ENCODE peak calls at places on chromosomes 7 and 10, in nine cellular contexts. One of them, this sample, is unnamed.
A peak's percentile ranks its signal among the peaks of the same experiment; 100 is the strongest.

GRCh38 chr10:78563224-78563764 is 505.5 kb upstream of the ZMIZ1 start:
- DNase-seq in HCT116: no peak
- DNase-seq in tibial artery: no peak
- DNase-seq in right cardiac atrium: peak; percentile 68
- DNase-seq in left ventricle myocardium inferior: no peak
- DNase-seq in small intestine: no peak
- DNase-seq in CD4-positive, alpha-beta memory T cell: no peak
- DNase-seq in PC-3: no peak
- DNase-seq in right lobe of liver: no peak
- DNase-seq in this sample: no peak

GRCh38 chr7:107744345-107744750 is 406 bp downstream of the CBLL1 start:
- DNase-seq in HCT116: no peak
- DNase-seq in small intestine: no peak
- DNase-seq in PC-3: no peak
- DNase-seq in right cardiac atrium: no peak
- DNase-seq in tibial artery: no peak
- DNase-seq in CD4-positive, alpha-beta memory T cell: no peak
- DNase-seq in right lobe of liver: no peak
- DNase-seq in left ventricle myocardium inferior: no peak
- DNase-seq in this sample: no peak

GRCh38 chr7:152072451-152072850 is 47.0 kb downstream of the GALNT11 start:
- DNase-seq in right cardiac atrium: no peak
- DNase-seq in small intestine: no peak
- DNase-seq in HCT116: no peak
- DNase-seq in right lobe of liver: no peak
- DNase-seq in tibial artery: no peak
- DNase-seq in CD4-positive, alpha-beta memory T cell: no peak
- DNase-seq in PC-3: no peak
- DNase-seq in left ventricle myocardium inferior: no peak
- DNase-seq in this sample: no peak

GRCh38 chr10:45000138-45000763 is 472 bp upstream of the ZNF22 start:
- DNase-seq in left ventricle myocardium inferior: peak; percentile 89
- DNase-seq in tibial artery: peak; percentile 91
- DNase-seq in CD4-positive, alpha-beta memory T cell: no peak
- DNase-seq in PC-3: peak; percentile 6
- DNase-seq in small intestine: peak; percentile 84
- DNase-seq in HCT116: no peak
- DNase-seq in right lobe of liver: peak; percentile 82
- DNase-seq in right cardiac atrium: peak; percentile 92
- DNase-seq in this sample: peak; percentile 94

GRCh38 chr7:46282155-46282554 is 361.1 kb upstream of the IGFBP3 start:
- DNase-seq in PC-3: no peak
- DNase-seq in right lobe of liver: no peak
- DNase-seq in tibial artery: no peak
- DNase-seq in left ventricle myocardium inferior: no peak
- DNase-seq in CD4-positive, alpha-beta memory T cell: no peak
- DNase-seq in small intestine: no peak
- DNase-seq in right cardiac atrium: no peak
- DNase-seq in HCT116: no peak
- DNase-seq in this sample: no peak

GRCh38 chr7:100969066-100969615 is at the start of gene MUC12:
- DNase-seq in CD4-positive, alpha-beta memory T cell: no peak
- DNase-seq in tibial artery: no peak
- DNase-seq in HCT116: no peak
- DNase-seq in right cardiac atrium: no peak
- DNase-seq in PC-3: no peak
- DNase-seq in small intestine: no peak
- DNase-seq in right lobe of liver: no peak
- DNase-seq in left ventricle myocardium inferior: no peak
- DNase-seq in this sample: no peak

GRCh38 chr10:63129888-63130287 is 3.2 kb upstream of the NRBF2 start:
- DNase-seq in right cardiac atrium: no peak
- DNase-seq in left ventricle myocardium inferior: no peak
- DNase-seq in small intestine: no peak
- DNase-seq in right lobe of liver: no peak
- DNase-seq in PC-3: no peak
- DNase-seq in tibial artery: no peak
- DNase-seq in CD4-positive, alpha-beta memory T cell: no peak
- DNase-seq in HCT116: no peak
- DNase-seq in this sample: no peak

GRCh38 chr7:40966693-40967092 is 736.2 kb downstream of the INHBA start:
- DNase-seq in small intestine: no peak
- DNase-seq in tibial artery: no peak
- DNase-seq in HCT116: no peak
- DNase-seq in right lobe of liver: no peak
- DNase-seq in right cardiac atrium: no peak
- DNase-seq in PC-3: no peak
- DNase-seq in CD4-positive, alpha-beta memory T cell: no peak
- DNase-seq in left ventricle myocardium inferior: no peak
- DNase-seq in this sample: no peak

GRCh38 chr7:116341222-116341907 is 131.0 kb downstream of the TES start:
- DNase-seq in right cardiac atrium: no peak
- DNase-seq in right lobe of liver: no peak
- DNase-seq in small intestine: no peak
- DNase-seq in tibial artery: no peak
- DNase-seq in HCT116: no peak
- DNase-seq in CD4-positive, alpha-beta memory T cell: no peak
- DNase-seq in left ventricle myocardium inferior: no peak
- DNase-seq in PC-3: peak; percentile 27
- DNase-seq in this sample: no peak

GRCh38 chr10:31261502-31262311 is 57.3 kb upstream of the ZEB1 start:
- DNase-seq in right lobe of liver: no peak
- DNase-seq in left ventricle myocardium inferior: no peak
- DNase-seq in PC-3: peak; percentile 61
- DNase-seq in CD4-positive, alpha-beta memory T cell: no peak
- DNase-seq in right cardiac atrium: no peak
- DNase-seq in HCT116: no peak
- DNase-seq in tibial artery: no peak
- DNase-seq in small intestine: no peak
- DNase-seq in this sample: no peak

GRCh38 chr10:3881622-3882021 is 96.6 kb upstream of the KLF6 start:
- DNase-seq in HCT116: no peak
- DNase-seq in right cardiac atrium: no peak
- DNase-seq in PC-3: peak; percentile 27
- DNase-seq in left ventricle myocardium inferior: no peak
- DNase-seq in CD4-positive, alpha-beta memory T cell: no peak
- DNase-seq in small intestine: no peak
- DNase-seq in tibial artery: no peak
- DNase-seq in right lobe of liver: no peak
- DNase-seq in this sample: no peak

GRCh38 chr7:54992876-54993490 is 25.8 kb upstream of the EGFR start:
- DNase-seq in CD4-positive, alpha-beta memory T cell: no peak
- DNase-seq in left ventricle myocardium inferior: no peak
- DNase-seq in PC-3: no peak
- DNase-seq in right lobe of liver: no peak
- DNase-seq in tibial artery: no peak
- DNase-seq in HCT116: no peak
- DNase-seq in right cardiac atrium: no peak
- DNase-seq in small intestine: no peak
- DNase-seq in this sample: no peak

GRCh38 chr7:154338709-154339108 is 286.5 kb downstream of the DPP6 start:
- DNase-seq in HCT116: no peak
- DNase-seq in right lobe of liver: no peak
- DNase-seq in small intestine: no peak
- DNase-seq in left ventricle myocardium inferior: no peak
- DNase-seq in tibial artery: no peak
- DNase-seq in right cardiac atrium: no peak
- DNase-seq in CD4-positive, alpha-beta memory T cell: no peak
- DNase-seq in PC-3: no peak
- DNase-seq in this sample: no peak

GRCh38 chr7:51186531-51186930 is 130.1 kb downstream of the COBL start:
- DNase-seq in left ventricle myocardium inferior: peak; percentile 44
- DNase-seq in HCT116: no peak
- DNase-seq in right lobe of liver: no peak
- DNase-seq in PC-3: peak; percentile 22
- DNase-seq in small intestine: no peak
- DNase-seq in right cardiac atrium: peak; percentile 57
- DNase-seq in CD4-positive, alpha-beta memory T cell: no peak
- DNase-seq in tibial artery: no peak
- DNase-seq in this sample: peak; percentile 64

GRCh38 chr10:33657154-33657900 is 322.9 kb upstream of the NRP1 start:
- DNase-seq in small intestine: peak; percentile 29
- DNase-seq in CD4-positive, alpha-beta memory T cell: no peak
- DNase-seq in PC-3: peak; percentile 94
- DNase-seq in right lobe of liver: peak; percentile 56
- DNase-seq in tibial artery: no peak
- DNase-seq in HCT116: no peak
- DNase-seq in right cardiac atrium: no peak
- DNase-seq in left ventricle myocardium inferior: no peak
- DNase-seq in this sample: no peak

GRCh38 chr10:42998481-42999384 is 78.1 kb upstream of the RET start:
- DNase-seq in PC-3: no peak
- DNase-seq in left ventricle myocardium inferior: no peak
- DNase-seq in HCT116: no peak
- DNase-seq in small intestine: no peak
- DNase-seq in tibial artery: no peak
- DNase-seq in right lobe of liver: peak; percentile 42
- DNase-seq in CD4-positive, alpha-beta memory T cell: no peak
- DNase-seq in right cardiac atrium: no peak
- DNase-seq in this sample: no peak

GRCh38 chr10:13892871-13893270 is 306.1 kb downstream of the PRPF18 start:
- DNase-seq in tibial artery: no peak
- DNase-seq in small intestine: no peak
- DNase-seq in PC-3: no peak
- DNase-seq in CD4-positive, alpha-beta memory T cell: no peak
- DNase-seq in right cardiac atrium: no peak
- DNase-seq in right lobe of liver: no peak
- DNase-seq in HCT116: no peak
- DNase-seq in left ventricle myocardium inferior: no peak
- DNase-seq in this sample: no peak
- H3K4me3 ChIP-seq in tibial artery: no peak overlapping the region
- H3K4me3 ChIP-seq in small intestine: no peak overlapping the region
- H3K4me3 ChIP-seq in PC-3: no peak overlapping the region
- H3K4me3 ChIP-seq in CD4-positive, alpha-beta memory T cell: no peak overlapping the region
- H3K4me3 ChIP-seq in right cardiac atrium: no peak overlapping the region
- H3K4me3 ChIP-seq in right lobe of liver: no peak overlapping the region
- H3K4me3 ChIP-seq in HCT116: no peak overlapping the region
- H3K4me3 ChIP-seq in left ventricle myocardium inferior: no peak overlapping the region
- H3K4me3 ChIP-seq in this sample: no peak overlapping the region

GRCh38 chr10:76738991-76739390 is 898.6 kb downstream of the KCNMA1 start:
- DNase-seq in PC-3: no peak
- DNase-seq in HCT116: no peak
- DNase-seq in right cardiac atrium: no peak
- DNase-seq in left ventricle myocardium inferior: no peak
- DNase-seq in tibial artery: no peak
- DNase-seq in CD4-positive, alpha-beta memory T cell: no peak
- DNase-seq in small intestine: no peak
- DNase-seq in right lobe of liver: no peak
- DNase-seq in this sample: no peak
- H3K27ac ChIP-seq in PC-3: no peak overlapping the region
- H3K27ac ChIP-seq in HCT116: no peak overlapping the region
- H3K27ac ChIP-seq in right cardiac atrium: no peak overlapping the region
- H3K27ac ChIP-seq in left ventricle myocardium inferior: no peak overlapping the region
- H3K27ac ChIP-seq in tibial artery: no peak overlapping the region
- H3K27ac ChIP-seq in CD4-positive, alpha-beta memory T cell: no peak overlapping the region
- H3K27ac ChIP-seq in small intestine: no peak overlapping the region
- H3K27ac ChIP-seq in right lobe of liver: no peak overlapping the region
- H3K27ac ChIP-seq in this sample: no peak overlapping the region

GRCh38 chr7:16587129-16587528 is 58.4 kb downstream of the ANKMY2 start:
- DNase-seq in tibial artery: no peak
- DNase-seq in HCT116: no peak
- DNase-seq in right cardiac atrium: no peak
- DNase-seq in left ventricle myocardium inferior: no peak
- DNase-seq in small intestine: no peak
- DNase-seq in PC-3: no peak
- DNase-seq in right lobe of liver: no peak
- DNase-seq in CD4-positive, alpha-beta memory T cell: no peak
- DNase-seq in this sample: no peak

GRCh38 chr7:16583834-16584233 is 57.2 kb downstream of the LRRC72 start:
- DNase-seq in small intestine: no peak
- DNase-seq in HCT116: no peak
- DNase-seq in PC-3: no peak
- DNase-seq in left ventricle myocardium inferior: no peak
- DNase-seq in tibial artery: no peak
- DNase-seq in CD4-positive, alpha-beta memory T cell: no peak
- DNase-seq in right lobe of liver: no peak
- DNase-seq in right cardiac atrium: peak; percentile 46
- DNase-seq in this sample: no peak

GRCh38 chr7:16585540-16585939 is 58.9 kb downstream of the LRRC72 start:
- DNase-seq in right lobe of liver: no peak
- DNase-seq in HCT116: no peak
- DNase-seq in small intestine: no peak
- DNase-seq in PC-3: no peak
- DNase-seq in right cardiac atrium: peak; percentile 76
- DNase-seq in CD4-positive, alpha-beta memory T cell: no peak
- DNase-seq in left ventricle myocardium inferior: no peak
- DNase-seq in tibial artery: no peak
- DNase-seq in this sample: no peak

GRCh38 chr7:16587785-16588184 is 57.8 kb downstream of the ANKMY2 start:
- DNase-seq in small intestine: no peak
- DNase-seq in left ventricle myocardium inferior: no peak
- DNase-seq in CD4-positive, alpha-beta memory T cell: no peak
- DNase-seq in HCT116: no peak
- DNase-seq in PC-3: no peak
- DNase-seq in tibial artery: no peak
- DNase-seq in right cardiac atrium: no peak
- DNase-seq in right lobe of liver: no peak
- DNase-seq in this sample: peak; percentile 26

DNA sequence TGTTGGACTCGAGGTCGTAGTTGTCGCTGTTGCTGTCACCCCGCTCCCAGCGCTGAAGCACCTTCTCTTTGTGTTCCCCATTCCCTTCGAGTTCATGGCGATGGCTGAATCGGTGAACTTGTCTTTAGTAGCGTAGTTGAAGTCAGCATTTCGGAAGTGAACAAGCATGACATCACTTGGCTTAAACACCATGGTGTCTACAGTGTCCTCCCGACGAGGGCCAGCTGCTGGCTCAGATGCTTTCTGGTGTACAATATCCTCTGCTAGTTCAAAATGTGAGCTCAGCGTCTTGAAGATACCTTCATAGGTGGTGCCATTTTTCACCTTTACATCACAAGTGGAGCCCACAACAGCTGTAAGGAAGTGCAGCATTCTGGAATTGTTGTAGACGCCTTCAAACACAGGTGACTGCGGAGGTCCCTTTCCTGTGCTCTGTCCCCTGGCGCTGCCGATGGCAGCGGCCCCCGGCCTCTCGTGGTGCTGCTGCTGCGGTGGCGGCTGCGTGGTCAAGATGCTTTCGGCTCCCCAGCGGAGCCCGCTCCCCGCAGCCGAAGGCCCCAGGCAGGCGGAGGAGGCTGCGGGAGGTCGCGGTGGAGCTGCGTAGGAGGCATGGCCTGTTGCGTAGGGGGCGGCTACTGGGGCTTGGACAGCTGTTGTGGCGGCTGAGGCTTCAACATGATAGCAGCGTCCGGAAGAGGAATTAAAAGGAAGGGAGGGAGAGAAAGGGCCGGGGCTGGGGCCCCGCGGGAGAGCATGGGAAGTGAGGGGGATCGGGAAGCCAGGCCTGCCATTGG is 59.3 kb downstream of the ANKMY2 start:
- DNase-seq in left ventricle myocardium inferior: no peak
- DNase-seq in right cardiac atrium: peak; percentile 71
- DNase-seq in right lobe of liver: no peak
- DNase-seq in tibial artery: no peak
- DNase-seq in PC-3: no peak
- DNase-seq in CD4-positive, alpha-beta memory T cell: no peak
- DNase-seq in HCT116: no peak
- DNase-seq in small intestine: no peak
- DNase-seq in this sample: no peak
- H3K4me1 ChIP-seq in left ventricle myocardium inferior: peaks cover 24% of the 10 kb centered on the region
- H3K4me1 ChIP-seq in right cardiac atrium: no peaks in the 10 kb centered on the region
- H3K4me1 ChIP-seq in right lobe of liver: no peaks in the 10 kb centered on the region
- H3K4me1 ChIP-seq in tibial artery: no peaks in the 10 kb centered on the region
- H3K4me1 ChIP-seq in PC-3: no peaks in the 10 kb centered on the region
- H3K4me1 ChIP-seq in CD4-positive, alpha-beta memory T cell: no peaks in the 10 kb centered on the region
- H3K4me1 ChIP-seq in HCT116: no peaks in the 10 kb centered on the region
- H3K4me1 ChIP-seq in small intestine: no peaks in the 10 kb centered on the region
- H3K4me1 ChIP-seq in this sample: no peaks in the 10 kb centered on the region

GRCh38 chr10:86022906-86023305 is 343.7 kb downstream of the GRID1 start:
- DNase-seq in PC-3: no peak
- DNase-seq in tibial artery: no peak
- DNase-seq in small intestine: no peak
- DNase-seq in left ventricle myocardium inferior: no peak
- DNase-seq in HCT116: no peak
- DNase-seq in CD4-positive, alpha-beta memory T cell: no peak
- DNase-seq in right cardiac atrium: no peak
- DNase-seq in right lobe of liver: no peak
- DNase-seq in this sample: no peak
- H3K4me3 ChIP-seq in PC-3: no peak overlapping the region
- H3K4me3 ChIP-seq in tibial artery: no peak overlapping the region
- H3K4me3 ChIP-seq in small intestine: no peak overlapping the region
- H3K4me3 ChIP-seq in left ventricle myocardium inferior: no peak overlapping the region
- H3K4me3 ChIP-seq in HCT116: no peak overlapping the region
- H3K4me3 ChIP-seq in CD4-positive, alpha-beta memory T cell: no peak overlapping the region
- H3K4me3 ChIP-seq in right cardiac atrium: no peak overlapping the region
- H3K4me3 ChIP-seq in right lobe of liver: no peak overlapping the region
- H3K4me3 ChIP-seq in this sample: no peak overlapping the region